ENCODE peak calls at places on chromosomes 4 and X, in four cellular contexts. Q, U, Z and C are unnamed samples.

GRCh38 chr4:149781150-149781549 is 34.5 kb downstream of the IQCM start:
- DNase-seq in Z (no peak), Q (no peak), U (no peak), C (no peak)

GRCh38 chrX:100593142-100593541 is 8.4 kb downstream of the TNMD start:
- DNase-seq in Z (no peak), U (no peak), Q (no peak), C (no peak)

GRCh38 chrX:100217547-100217946 is 192.5 kb downstream of the PCDH19 start:
- DNase-seq in Z (no peak), Q (no peak), U (no peak), C (no peak)

GRCh38 chrX:12885508-12885907 is 18.6 kb downstream of the TLR7 start:
- DNase-seq in Q (no peak), U (no peak), Z (no peak), C (no peak)

GRCh38 chrX:71482228-71482958 is 50.5 kb upstream of the OGT start:
- DNase-seq in U (no peak), Z (no peak), Q (no peak), C (no peak)

GRCh38 chrX:107836958-107837357 is 11.3 kb downstream of the MID2 start:
- DNase-seq in U (no peak), Z (no peak), Q (no peak), C (no peak)

GRCh38 chr4:4256799-4257198 is 8.8 kb upstream of the TMEM128 start:
- DNase-seq in Z (no peak), Q (no peak), U (no peak), C (peak)

GRCh38 chrX:49761481-49761880 is 65.7 kb upstream of the PAGE1 start:
- DNase-seq in Q (no peak), Z (no peak), U (no peak), C (peak)

GRCh38 chrX:42678133-42678532 is 99.8 kb downstream of the PPP1R2C start:
- DNase-seq in Q (no peak), Z (no peak), U (no peak), C (no peak)

GRCh38 chr4:184848510-184848909 is 22.7 kb upstream of the ACSL1 start:
- DNase-seq in U (no peak), Q (no peak), Z (no peak), C (no peak)

GRCh38 chrX:49838374-49838773 is 9.3 kb downstream of the PAGE4 start:
- DNase-seq in U (peak), Q (peak), Z (no peak), C (peak)

GRCh38 chr4:26826721-26827120 is 33.9 kb upstream of the STIM2 start:
- DNase-seq in Z (no peak), U (peak), Q (peak), C (peak)

GRCh38 chr4:148749403-148749802 is 307.2 kb upstream of the NR3C2 start:
- DNase-seq in U (no peak), Z (no peak), Q (no peak), C (no peak)

GRCh38 chrX:50838820-50839600 is 25.0 kb upstream of the SHROOM4 start:
- DNase-seq in U (no peak), Z (no peak), Q (no peak), C (no peak)

GRCh38 chr4:32858971-32859370 is 2138.8 kb downstream of the PCDH7 start:
- DNase-seq in U (no peak), Q (no peak), Z (no peak), C (no peak)

GRCh38 chr4:140653718-140654515 is 85.2 kb upstream of the UCP1 start:
- DNase-seq in Q (no peak), Z (no peak), U (no peak), C (no peak)

GRCh38 chr4:1533501-1534064 is 127.3 kb upstream of the NKX1-1 start:
- DNase-seq in Q (no peak), Z (peak), U (no peak), C (no peak)

GRCh38 chrX:110156167-110156754 is 153.3 kb downstream of the TMEM164 start:
- DNase-seq in U (no peak), Q (no peak), Z (no peak), C (no peak)

GRCh38 chr4:53688186-53688790 is 97.0 kb upstream of the LNX1 start:
- DNase-seq in Q (no peak), Z (no peak), U (peak), C (peak)

GRCh38 chr4:66501986-66502385 is 831.7 kb upstream of the EPHA5 start:
- DNase-seq in Z (no peak), U (no peak), Q (no peak), C (no peak)

GRCh38 chrX:135003876-135004623 is 13.3 kb downstream of the SMIM10 start:
- DNase-seq in Z (peak), Q (peak), U (peak), C (peak)

GRCh38 chrX:135000516-135000915 is 9.7 kb downstream of the SMIM10 start:
- DNase-seq in U (no peak), Z (no peak), Q (no peak), C (no peak)

GRCh38 chrX:134998246-134998645 is 7.5 kb downstream of the SMIM10 start:
- DNase-seq in U (no peak), Q (no peak), Z (no peak), C (no peak)

DNA sequence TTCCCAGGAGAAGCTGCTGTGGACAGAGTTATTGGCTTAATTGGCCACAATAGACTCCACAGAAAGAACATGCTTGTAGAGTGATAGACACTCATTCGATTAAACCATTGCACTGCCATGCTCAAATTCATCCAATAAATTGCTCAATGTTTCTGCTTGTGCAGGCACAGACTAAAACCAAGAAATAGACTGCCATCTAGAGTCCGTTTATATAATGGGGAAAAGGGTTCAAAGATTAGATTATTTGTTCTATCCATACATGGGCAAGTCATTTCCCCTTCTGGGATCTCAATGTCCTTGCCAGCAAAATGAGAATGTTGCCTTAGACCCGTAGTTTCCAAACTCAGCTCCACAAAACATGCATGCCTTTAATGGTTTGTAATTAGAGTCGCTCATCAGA is 8.7 kb downstream of the SMIM10 start:
- DNase-seq in Q (no peak), Z (no peak), U (peak), C (peak)
- TF ChIP-seq CTCF in Q (peak), Z (peak), U (peak), C (peak)

DNA sequence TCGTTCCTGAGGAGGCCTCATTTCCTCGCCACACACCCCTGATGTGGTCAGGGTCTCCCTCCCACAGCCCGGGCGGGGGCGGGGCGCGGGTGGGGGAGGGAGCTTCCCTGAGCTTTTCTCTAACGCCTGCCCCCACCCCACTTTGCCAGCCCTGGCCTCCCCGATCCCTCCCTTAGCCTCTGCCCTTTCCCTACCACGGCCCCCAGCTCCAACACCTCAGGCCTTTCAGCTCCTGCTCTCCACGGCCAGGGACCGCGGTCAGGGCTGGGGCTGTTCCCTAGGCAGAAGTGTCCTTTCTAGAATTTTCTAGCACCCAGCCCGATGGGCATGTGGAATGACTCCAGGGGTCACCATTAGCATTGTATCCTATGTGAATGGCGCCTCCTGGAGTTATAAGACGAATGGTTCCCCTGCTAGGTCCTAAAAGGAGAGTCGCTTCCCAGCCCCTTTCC is 201.3 kb upstream of the BCOR start:
- DNase-seq in Z (no peak), Q (no peak), U (no peak), C (no peak)
- TF ChIP-seq CTCF in Z (peak), Q (no peak), U (no peak), C (no peak)

GRCh38 chrX:119692241-119693031 is 532 bp downstream of the SEPTIN6 start:
- DNase-seq in Q (peak), U (peak), Z (no peak), C (peak)
- TF ChIP-seq CTCF in Q (no peak), U (no peak), Z (peak), C (peak)

GRCh38 chr4:15703439-15703838 is 574 bp downstream of the BST1 start:
- DNase-seq in U (no peak), Q (no peak), Z (no peak), C (no peak)
- TF ChIP-seq CTCF in U (no peak), Q (no peak), Z (no peak), C (no peak)

GRCh38 chr4:161937151-161937550 is 226.6 kb downstream of the FSTL5 start:
- DNase-seq in Z (no peak), Q (no peak), U (no peak), C (no peak)
- TF ChIP-seq CTCF in Z (no peak), Q (no peak), U (no peak), C (no peak)

GRCh38 chr4:7461171-7461570 is 26.4 kb upstream of the PSAPL1 start:
- DNase-seq in Q (no peak), Z (no peak), U (no peak), C (no peak)

GRCh38 chr4:7463584-7464258 is 29.0 kb upstream of the PSAPL1 start:
- DNase-seq in Z (no peak), U (no peak), Q (no peak), C (no peak)

GRCh38 chr4:7464259-7464655 is 29.5 kb upstream of the PSAPL1 start:
- DNase-seq in Z (no peak), U (no peak), Q (no peak), C (no peak)

GRCh38 chr4:7460591-7460990 is 25.9 kb upstream of the PSAPL1 start:
- DNase-seq in Z (no peak), U (no peak), Q (peak), C (no peak)

DNA sequence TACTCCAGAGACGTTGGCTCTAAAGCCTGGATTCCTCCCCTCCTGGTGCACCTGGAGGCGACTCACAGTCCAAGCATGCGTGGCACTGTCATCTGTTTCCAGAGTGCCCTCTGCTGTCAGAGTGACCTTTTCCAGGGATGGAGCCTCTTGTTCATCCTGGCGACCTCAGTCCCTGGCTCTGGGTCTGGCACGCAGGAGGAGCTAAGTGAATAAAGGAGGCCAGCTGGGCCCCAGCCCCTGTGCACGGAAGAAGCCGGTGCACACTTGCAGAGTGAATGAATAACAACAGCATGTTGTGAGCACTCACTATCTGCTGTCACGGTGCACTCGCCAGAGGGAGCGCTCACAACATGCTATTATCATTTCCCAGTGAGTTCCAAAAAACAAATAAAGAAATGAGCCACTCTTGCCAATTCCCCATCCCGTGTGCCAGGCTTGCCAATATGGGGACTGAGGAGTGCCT is 27.8 kb upstream of the PSAPL1 start:
- DNase-seq in Q (peak), Z (no peak), U (no peak), C (no peak)
- TF ChIP-seq CTCF in Q (peak), Z (peak), U (no peak), C (no peak)

DNA sequence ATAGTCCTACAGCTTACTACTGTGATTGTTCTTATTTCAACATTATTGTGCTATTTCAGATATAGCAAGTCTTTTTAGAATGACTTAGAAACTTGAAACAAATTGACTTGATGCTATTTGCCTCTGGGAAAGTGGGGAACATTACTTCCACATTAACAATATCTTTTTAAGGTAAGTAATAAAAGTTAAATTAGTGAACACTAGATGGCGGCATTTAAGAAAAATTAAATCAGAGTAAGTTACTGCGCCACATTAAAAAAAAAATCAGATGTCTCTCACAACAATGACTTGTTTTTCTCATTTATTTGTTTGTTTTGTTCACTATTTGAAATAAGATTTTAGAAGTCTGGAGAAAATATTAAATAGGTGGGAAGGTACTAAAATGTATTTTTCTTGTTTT is 1026.9 kb upstream of the SLIT2 start:
- DNase-seq in U (no peak), Q (no peak), Z (no peak), C (peak)
- TF ChIP-seq CTCF in U (no peak), Q (peak), Z (peak), C (no peak)